ENCODE peak calls at places on chromosomes 13 and 19, in five cellular contexts. A is neural progenitor cell, F is hepatocyte, Z is GM23248, U is SK-N-SH. Y is an unnamed sample. For H3K4me1 and H3K9me3, the result is how much of the 10 kb centered on the place peaks cover.

GRCh38 chr13:108895220-108895704 is 265.9 kb downstream of the MYO16 start:
- DNase-seq in Z (peak), F (peak), A (peak), U (peak), Y (peak)

GRCh38 chr19:11269408-11269807 is 7.1 kb upstream of the DOCK6 start:
- DNase-seq in Z (peak), F (no peak), A (no peak), U (no peak), Y (no peak)

GRCh38 chr19:1491114-1491848 is at the start of gene REEP6:
- DNase-seq in U (peak), F (no peak), A (no peak), Z (no peak), Y (no peak)

GRCh38 chr19:18280247-18281081 is 958 bp downstream of the JUND start:
- DNase-seq in Z (peak), U (peak), A (peak), F (peak), Y (peak)

GRCh38 chr19:39372047-39372802 is 18.7 kb downstream of the PAF1 start:
- DNase-seq in U (no peak), F (peak), Z (peak), A (no peak), Y (no peak)

GRCh38 chr19:43620061-43621001 is 902 bp upstream of the ZNF428 start:
- DNase-seq in Z (no peak), F (no peak), A (no peak), U (no peak), Y (no peak)

GRCh38 chr13:87120476-87120875 is 550.7 kb upstream of the SLITRK5 start:
- DNase-seq in Z (peak), A (no peak), F (no peak), U (no peak), Y (no peak)

GRCh38 chr13:32752997-32753606 is 166.8 kb downstream of the PDS5B start:
- DNase-seq in F (no peak), A (no peak), Z (no peak), U (no peak), Y (no peak)

GRCh38 chr13:50636007-50636704 is 207.3 kb downstream of the DLEU7 start:
- DNase-seq in U (no peak), Z (no peak), A (peak), F (peak), Y (no peak)

GRCh38 chr19:45146716-45147337 is 14.0 kb downstream of the NKPD1 start:
- DNase-seq in Z (no peak), U (no peak), F (no peak), A (no peak), Y (no peak)

GRCh38 chr13:75770164-75771145 is 134.3 kb downstream of the LMO7 start:
- DNase-seq in F (no peak), A (no peak), U (no peak), Z (peak), Y (no peak)

GRCh38 chr19:51750381-51751124 is 1.1 kb downstream of the FPR1 start:
- DNase-seq in F (no peak), Z (peak), A (no peak), U (no peak), Y (no peak)

GRCh38 chr13:27926644-27927434 is 7.0 kb downstream of the PDX1 start:
- DNase-seq in Z (peak), F (no peak), A (peak), U (no peak), Y (no peak)

GRCh38 chr13:97648881-97649224 is 214.9 kb downstream of the RAP2A start:
- DNase-seq in F (no peak), A (no peak), Z (no peak), U (no peak), Y (no peak)

GRCh38 chr19:14006766-14007562 is 844 bp upstream of the RFX1 start:
- DNase-seq in U (peak), Z (no peak), F (peak), A (no peak), Y (no peak)

GRCh38 chr13:95256086-95256485 is 45.2 kb downstream of the ABCC4 start:
- DNase-seq in U (no peak), A (no peak), F (no peak), Z (peak), Y (no peak)

GRCh38 chr13:65188691-65189090 is 2041.4 kb downstream of the PCDH9 start:
- DNase-seq in A (peak), Z (no peak), U (no peak), F (no peak), Y (no peak)

GRCh38 chr13:32538234-32538620 is 368 bp downstream of the N4BP2L2 start:
- DNase-seq in Z (peak), U (peak), F (peak), A (peak), Y (peak)

GRCh38 chr13:105312906-105313305 is 1222.6 kb downstream of the EFNB2 start:
- DNase-seq in Z (no peak), A (no peak), U (no peak), F (no peak), Y (no peak)

GRCh38 chr13:34464011-34464410 is 478.1 kb upstream of the NBEA start:
- DNase-seq in A (no peak), F (peak), Z (no peak), U (no peak), Y (no peak)

GRCh38 chr19:46913852-46914430 is 53.1 kb downstream of the ARHGAP35 start:
- DNase-seq in F (no peak), U (no peak), Z (peak), A (no peak), Y (no peak)

GRCh38 chr13:44972956-44973581 is 16.2 kb downstream of the NUFIP1 start:
- DNase-seq in Z (peak), U (peak), A (peak), F (peak), Y (no peak)

GRCh38 chr13:37168151-37168550 is 62.7 kb upstream of the CSNK1A1L start:
- DNase-seq in Z (peak), F (no peak), U (no peak), A (no peak), Y (no peak)

GRCh38 chr13:40060318-40061007 is 405.0 kb downstream of the COG6 start:
- DNase-seq in A (no peak), Z (peak), F (no peak), U (no peak), Y (no peak)

GRCh38 chr13:98825659-98826058 is 73.2 kb upstream of the SLC15A1 start:
- DNase-seq in Z (no peak), U (no peak), A (peak), F (no peak), Y (no peak)

GRCh38 chr19:24060687-24061356 is 26.2 kb upstream of the ZNF254 start:
- DNase-seq in F (no peak), A (no peak), U (no peak), Z (peak), Y (no peak)

GRCh38 chr19:2170219-2170618 is 6.5 kb downstream of the DOT1L start:
- DNase-seq in Z (no peak), U (no peak), A (peak), F (no peak), Y (no peak)

GRCh38 chr19:57648336-57649003 is 15.5 kb downstream of the ZNF211 start:
- DNase-seq in Z (no peak), A (no peak), F (no peak), U (peak), Y (no peak)

DNA sequence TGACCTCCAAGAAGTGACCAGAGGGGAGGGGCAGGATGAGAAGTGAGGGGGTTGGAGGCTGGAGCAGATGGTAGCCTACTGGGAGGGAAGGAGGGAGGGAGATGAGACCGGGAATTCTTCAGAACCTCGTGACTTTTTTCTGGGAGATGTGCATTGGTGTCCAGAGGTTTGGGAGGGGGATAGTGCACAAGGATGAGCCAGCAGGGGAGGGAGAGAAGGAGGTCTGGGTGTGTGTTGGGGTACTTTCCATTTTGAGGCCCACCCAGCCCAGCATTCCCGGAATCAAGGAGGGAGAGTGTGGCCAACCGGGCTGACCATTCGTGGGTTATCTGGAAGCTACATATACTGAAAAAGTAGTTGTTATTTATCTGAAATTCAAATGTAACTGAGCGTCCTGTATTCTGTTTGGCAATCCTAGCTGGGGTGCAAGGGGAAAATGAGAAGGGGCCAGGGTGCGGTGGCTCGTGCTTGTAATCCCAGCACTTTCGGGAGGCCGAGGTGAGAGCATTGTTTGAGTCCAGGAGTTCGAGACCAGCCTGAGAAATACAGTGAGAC is 4.3 kb upstream of the C3 start:
- DNase-seq in A (no peak), Z (no peak), F (no peak), U (no peak), Y (no peak)
- H3K4me1 ChIP-seq in A (under half), Z (under half), F (under half), U (under half), Y (under half)

GRCh38 chr19:8135946-8136618 is 13.3 kb downstream of the FBN3 start:
- DNase-seq in U (no peak), A (no peak), F (no peak), Z (no peak), Y (no peak)
- H3K9me3 ChIP-seq in U (under half), A (under half), F (under half), Z (under half), Y (under half)

DNA sequence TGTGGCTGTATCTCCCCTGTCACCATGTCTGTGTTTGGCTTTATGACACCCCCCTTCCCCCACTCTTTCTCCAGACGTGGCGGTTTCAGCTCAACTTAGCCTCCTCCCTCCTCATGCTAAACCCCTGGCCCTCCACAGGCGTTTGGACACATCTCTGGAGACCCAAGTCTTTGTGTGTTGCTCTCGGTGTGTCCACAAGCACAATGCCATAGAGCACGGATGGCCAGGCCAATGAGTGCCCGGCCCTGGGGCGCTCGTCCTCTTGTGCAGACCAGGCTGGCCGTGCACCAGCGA is 468 bp downstream of the PPP1R14A start:
- DNase-seq in U (peak), A (peak), Z (no peak), F (no peak), Y (no peak)
- TF ChIP-seq EZH2phosphoT487 in U (no peak), A (no peak), Z (no peak), F (no peak), Y (no peak)

GRCh38 chr19:6739884-6740588 is 556 bp downstream of the TRIP10 start:
- DNase-seq in U (peak), F (peak), A (peak), Z (peak), Y (peak)
- H3K4me1 ChIP-seq in U (under half), F (under half), A (half or more), Z (under half), Y (under half)